ENCODE peak calls at places on chromosome X, in nine cellular contexts. One of them, this sample, is unnamed.
A peak's percentile ranks its signal among the peaks of the same experiment; 100 is the strongest.

GRCh38 chrX:119228506-119229290 is 7.4 kb upstream of the PGRMC1 start:
- DNase-seq in stimulated activated CD4-positive, alpha-beta T cell treated with anti-CD3 and anti-CD28 coated beads, Interleukin-2, amount 100 ng/mL, for 4 hours: no peak
- DNase-seq in activated T-cell treated with anti-CD3 and anti-CD28 coated beads, Interleukin-2, amount 50 U/mL, for 72 hours: no peak
- DNase-seq in stimulated activated CD8-positive, alpha-beta memory T cell treated with anti-CD3 and anti-CD28 coated beads, Interleukin-12 subunit alpha, Interleukin-12 subunit beta, amount 100 ng/mL, for 4 hours: no peak
- DNase-seq in Caki2: peak; percentile 56
- DNase-seq in NCI-H1694: no peak
- DNase-seq in lower leg skin: no peak
- DNase-seq in GM19239: no peak
- DNase-seq in RWPE1: peak; percentile 28
- DNase-seq in this sample: no peak

GRCh38 chrX:519741-520140 is 110.8 kb upstream of the SHOX start:
- DNase-seq in stimulated activated CD4-positive, alpha-beta T cell treated with anti-CD3 and anti-CD28 coated beads, Interleukin-2, amount 100 ng/mL, for 4 hours: no peak
- DNase-seq in activated T-cell treated with anti-CD3 and anti-CD28 coated beads, Interleukin-2, amount 50 U/mL, for 72 hours: no peak
- DNase-seq in stimulated activated CD8-positive, alpha-beta memory T cell treated with anti-CD3 and anti-CD28 coated beads, Interleukin-12 subunit alpha, Interleukin-12 subunit beta, amount 100 ng/mL, for 4 hours: no peak
- DNase-seq in Caki2: no peak
- DNase-seq in NCI-H1694: no peak
- DNase-seq in lower leg skin: no peak
- DNase-seq in GM19239: no peak
- DNase-seq in RWPE1: no peak
- DNase-seq in this sample: no peak

GRCh38 chrX:18873189-18873791 is 110.6 kb downstream of the PHKA2 start:
- DNase-seq in stimulated activated CD4-positive, alpha-beta T cell treated with anti-CD3 and anti-CD28 coated beads, Interleukin-2, amount 100 ng/mL, for 4 hours: no peak
- DNase-seq in activated T-cell treated with anti-CD3 and anti-CD28 coated beads, Interleukin-2, amount 50 U/mL, for 72 hours: no peak
- DNase-seq in stimulated activated CD8-positive, alpha-beta memory T cell treated with anti-CD3 and anti-CD28 coated beads, Interleukin-12 subunit alpha, Interleukin-12 subunit beta, amount 100 ng/mL, for 4 hours: no peak
- DNase-seq in Caki2: peak; percentile 21
- DNase-seq in NCI-H1694: no peak
- DNase-seq in lower leg skin: no peak
- DNase-seq in GM19239: no peak
- DNase-seq in RWPE1: peak; percentile 56
- DNase-seq in this sample: no peak

GRCh38 chrX:71550578-71550977 is 17.7 kb downstream of the OGT start:
- DNase-seq in stimulated activated CD4-positive, alpha-beta T cell treated with anti-CD3 and anti-CD28 coated beads, Interleukin-2, amount 100 ng/mL, for 4 hours: no peak
- DNase-seq in activated T-cell treated with anti-CD3 and anti-CD28 coated beads, Interleukin-2, amount 50 U/mL, for 72 hours: no peak
- DNase-seq in stimulated activated CD8-positive, alpha-beta memory T cell treated with anti-CD3 and anti-CD28 coated beads, Interleukin-12 subunit alpha, Interleukin-12 subunit beta, amount 100 ng/mL, for 4 hours: no peak
- DNase-seq in Caki2: no peak
- DNase-seq in NCI-H1694: no peak
- DNase-seq in lower leg skin: no peak
- DNase-seq in GM19239: no peak
- DNase-seq in RWPE1: no peak
- DNase-seq in this sample: no peak

GRCh38 chrX:10109695-10110094 is 47.1 kb upstream of the CLCN4 start:
- DNase-seq in stimulated activated CD4-positive, alpha-beta T cell treated with anti-CD3 and anti-CD28 coated beads, Interleukin-2, amount 100 ng/mL, for 4 hours: no peak
- DNase-seq in activated T-cell treated with anti-CD3 and anti-CD28 coated beads, Interleukin-2, amount 50 U/mL, for 72 hours: no peak
- DNase-seq in stimulated activated CD8-positive, alpha-beta memory T cell treated with anti-CD3 and anti-CD28 coated beads, Interleukin-12 subunit alpha, Interleukin-12 subunit beta, amount 100 ng/mL, for 4 hours: no peak
- DNase-seq in Caki2: no peak
- DNase-seq in NCI-H1694: no peak
- DNase-seq in lower leg skin: no peak
- DNase-seq in GM19239: no peak
- DNase-seq in RWPE1: no peak
- DNase-seq in this sample: no peak

GRCh38 chrX:39955621-39956020 is 142.1 kb downstream of the BCOR start:
- DNase-seq in stimulated activated CD4-positive, alpha-beta T cell treated with anti-CD3 and anti-CD28 coated beads, Interleukin-2, amount 100 ng/mL, for 4 hours: no peak
- DNase-seq in activated T-cell treated with anti-CD3 and anti-CD28 coated beads, Interleukin-2, amount 50 U/mL, for 72 hours: no peak
- DNase-seq in stimulated activated CD8-positive, alpha-beta memory T cell treated with anti-CD3 and anti-CD28 coated beads, Interleukin-12 subunit alpha, Interleukin-12 subunit beta, amount 100 ng/mL, for 4 hours: no peak
- DNase-seq in Caki2: no peak
- DNase-seq in NCI-H1694: no peak
- DNase-seq in lower leg skin: no peak
- DNase-seq in GM19239: no peak
- DNase-seq in RWPE1: no peak
- DNase-seq in this sample: no peak

GRCh38 chrX:14672611-14673172 is 143.4 kb downstream of the GLRA2 start:
- DNase-seq in stimulated activated CD4-positive, alpha-beta T cell treated with anti-CD3 and anti-CD28 coated beads, Interleukin-2, amount 100 ng/mL, for 4 hours: no peak
- DNase-seq in activated T-cell treated with anti-CD3 and anti-CD28 coated beads, Interleukin-2, amount 50 U/mL, for 72 hours: no peak
- DNase-seq in stimulated activated CD8-positive, alpha-beta memory T cell treated with anti-CD3 and anti-CD28 coated beads, Interleukin-12 subunit alpha, Interleukin-12 subunit beta, amount 100 ng/mL, for 4 hours: no peak
- DNase-seq in Caki2: peak; percentile 66
- DNase-seq in NCI-H1694: no peak
- DNase-seq in lower leg skin: no peak
- DNase-seq in GM19239: no peak
- DNase-seq in RWPE1: no peak
- DNase-seq in this sample: no peak

GRCh38 chrX:33252306-33252825 is 41.0 kb upstream of the DMD start:
- DNase-seq in stimulated activated CD4-positive, alpha-beta T cell treated with anti-CD3 and anti-CD28 coated beads, Interleukin-2, amount 100 ng/mL, for 4 hours: no peak
- DNase-seq in activated T-cell treated with anti-CD3 and anti-CD28 coated beads, Interleukin-2, amount 50 U/mL, for 72 hours: no peak
- DNase-seq in stimulated activated CD8-positive, alpha-beta memory T cell treated with anti-CD3 and anti-CD28 coated beads, Interleukin-12 subunit alpha, Interleukin-12 subunit beta, amount 100 ng/mL, for 4 hours: no peak
- DNase-seq in Caki2: no peak
- DNase-seq in NCI-H1694: no peak
- DNase-seq in lower leg skin: no peak
- DNase-seq in GM19239: no peak
- DNase-seq in RWPE1: no peak
- DNase-seq in this sample: no peak

GRCh38 chrX:22486326-22486725 is 213.6 kb downstream of the CBLL2 start:
- DNase-seq in stimulated activated CD4-positive, alpha-beta T cell treated with anti-CD3 and anti-CD28 coated beads, Interleukin-2, amount 100 ng/mL, for 4 hours: no peak
- DNase-seq in activated T-cell treated with anti-CD3 and anti-CD28 coated beads, Interleukin-2, amount 50 U/mL, for 72 hours: no peak
- DNase-seq in stimulated activated CD8-positive, alpha-beta memory T cell treated with anti-CD3 and anti-CD28 coated beads, Interleukin-12 subunit alpha, Interleukin-12 subunit beta, amount 100 ng/mL, for 4 hours: no peak
- DNase-seq in Caki2: peak; percentile 69
- DNase-seq in NCI-H1694: no peak
- DNase-seq in lower leg skin: no peak
- DNase-seq in GM19239: no peak
- DNase-seq in RWPE1: no peak
- DNase-seq in this sample: no peak

GRCh38 chrX:11105080-11105479 is 6.1 kb upstream of the HCCS start:
- DNase-seq in stimulated activated CD4-positive, alpha-beta T cell treated with anti-CD3 and anti-CD28 coated beads, Interleukin-2, amount 100 ng/mL, for 4 hours: no peak
- DNase-seq in activated T-cell treated with anti-CD3 and anti-CD28 coated beads, Interleukin-2, amount 50 U/mL, for 72 hours: no peak
- DNase-seq in stimulated activated CD8-positive, alpha-beta memory T cell treated with anti-CD3 and anti-CD28 coated beads, Interleukin-12 subunit alpha, Interleukin-12 subunit beta, amount 100 ng/mL, for 4 hours: no peak
- DNase-seq in Caki2: no peak
- DNase-seq in NCI-H1694: no peak
- DNase-seq in lower leg skin: no peak
- DNase-seq in GM19239: no peak
- DNase-seq in RWPE1: peak; percentile 56
- DNase-seq in this sample: no peak

GRCh38 chrX:9614016-9614415 is 149.2 kb downstream of the TBL1X start:
- DNase-seq in stimulated activated CD4-positive, alpha-beta T cell treated with anti-CD3 and anti-CD28 coated beads, Interleukin-2, amount 100 ng/mL, for 4 hours: no peak
- DNase-seq in activated T-cell treated with anti-CD3 and anti-CD28 coated beads, Interleukin-2, amount 50 U/mL, for 72 hours: no peak
- DNase-seq in stimulated activated CD8-positive, alpha-beta memory T cell treated with anti-CD3 and anti-CD28 coated beads, Interleukin-12 subunit alpha, Interleukin-12 subunit beta, amount 100 ng/mL, for 4 hours: no peak
- DNase-seq in Caki2: peak; percentile 37
- DNase-seq in NCI-H1694: no peak
- DNase-seq in lower leg skin: no peak
- DNase-seq in GM19239: no peak
- DNase-seq in RWPE1: no peak
- DNase-seq in this sample: no peak

GRCh38 chrX:40150503-40150902 is 52.7 kb upstream of the BCOR start:
- DNase-seq in stimulated activated CD4-positive, alpha-beta T cell treated with anti-CD3 and anti-CD28 coated beads, Interleukin-2, amount 100 ng/mL, for 4 hours: no peak
- DNase-seq in activated T-cell treated with anti-CD3 and anti-CD28 coated beads, Interleukin-2, amount 50 U/mL, for 72 hours: no peak
- DNase-seq in stimulated activated CD8-positive, alpha-beta memory T cell treated with anti-CD3 and anti-CD28 coated beads, Interleukin-12 subunit alpha, Interleukin-12 subunit beta, amount 100 ng/mL, for 4 hours: no peak
- DNase-seq in Caki2: no peak
- DNase-seq in NCI-H1694: no peak
- DNase-seq in lower leg skin: no peak
- DNase-seq in GM19239: no peak
- DNase-seq in RWPE1: no peak
- DNase-seq in this sample: no peak

GRCh38 chrX:11380187-11380586 is 87.0 kb downstream of the AMELX start:
- DNase-seq in stimulated activated CD4-positive, alpha-beta T cell treated with anti-CD3 and anti-CD28 coated beads, Interleukin-2, amount 100 ng/mL, for 4 hours: no peak
- DNase-seq in activated T-cell treated with anti-CD3 and anti-CD28 coated beads, Interleukin-2, amount 50 U/mL, for 72 hours: no peak
- DNase-seq in stimulated activated CD8-positive, alpha-beta memory T cell treated with anti-CD3 and anti-CD28 coated beads, Interleukin-12 subunit alpha, Interleukin-12 subunit beta, amount 100 ng/mL, for 4 hours: no peak
- DNase-seq in Caki2: no peak
- DNase-seq in NCI-H1694: no peak
- DNase-seq in lower leg skin: peak; percentile 24
- DNase-seq in GM19239: no peak
- DNase-seq in RWPE1: no peak
- DNase-seq in this sample: no peak

GRCh38 chrX:15739886-15740285 is 1.8 kb downstream of the CA5B start:
- DNase-seq in stimulated activated CD4-positive, alpha-beta T cell treated with anti-CD3 and anti-CD28 coated beads, Interleukin-2, amount 100 ng/mL, for 4 hours: no peak
- DNase-seq in activated T-cell treated with anti-CD3 and anti-CD28 coated beads, Interleukin-2, amount 50 U/mL, for 72 hours: no peak
- DNase-seq in stimulated activated CD8-positive, alpha-beta memory T cell treated with anti-CD3 and anti-CD28 coated beads, Interleukin-12 subunit alpha, Interleukin-12 subunit beta, amount 100 ng/mL, for 4 hours: no peak
- DNase-seq in Caki2: no peak
- DNase-seq in NCI-H1694: no peak
- DNase-seq in lower leg skin: no peak
- DNase-seq in GM19239: no peak
- DNase-seq in RWPE1: peak; percentile 1
- DNase-seq in this sample: no peak

GRCh38 chrX:97820170-97820569 is 936.5 kb downstream of the RPA4 start:
- DNase-seq in stimulated activated CD4-positive, alpha-beta T cell treated with anti-CD3 and anti-CD28 coated beads, Interleukin-2, amount 100 ng/mL, for 4 hours: no peak
- DNase-seq in activated T-cell treated with anti-CD3 and anti-CD28 coated beads, Interleukin-2, amount 50 U/mL, for 72 hours: no peak
- DNase-seq in stimulated activated CD8-positive, alpha-beta memory T cell treated with anti-CD3 and anti-CD28 coated beads, Interleukin-12 subunit alpha, Interleukin-12 subunit beta, amount 100 ng/mL, for 4 hours: no peak
- DNase-seq in Caki2: no peak
- DNase-seq in NCI-H1694: no peak
- DNase-seq in lower leg skin: no peak
- DNase-seq in GM19239: no peak
- DNase-seq in RWPE1: no peak
- DNase-seq in this sample: no peak

GRCh38 chrX:71536285-71536684 is 3.4 kb downstream of the OGT start:
- DNase-seq in stimulated activated CD4-positive, alpha-beta T cell treated with anti-CD3 and anti-CD28 coated beads, Interleukin-2, amount 100 ng/mL, for 4 hours: no peak
- DNase-seq in activated T-cell treated with anti-CD3 and anti-CD28 coated beads, Interleukin-2, amount 50 U/mL, for 72 hours: peak; percentile 55
- DNase-seq in stimulated activated CD8-positive, alpha-beta memory T cell treated with anti-CD3 and anti-CD28 coated beads, Interleukin-12 subunit alpha, Interleukin-12 subunit beta, amount 100 ng/mL, for 4 hours: no peak
- DNase-seq in Caki2: no peak
- DNase-seq in NCI-H1694: peak; percentile 35
- DNase-seq in lower leg skin: no peak
- DNase-seq in GM19239: no peak
- DNase-seq in RWPE1: no peak
- DNase-seq in this sample: no peak

GRCh38 chrX:31266172-31267076 is 194.6 kb upstream of the FTHL17 start:
- DNase-seq in stimulated activated CD4-positive, alpha-beta T cell treated with anti-CD3 and anti-CD28 coated beads, Interleukin-2, amount 100 ng/mL, for 4 hours: no peak
- DNase-seq in activated T-cell treated with anti-CD3 and anti-CD28 coated beads, Interleukin-2, amount 50 U/mL, for 72 hours: peak; percentile 27
- DNase-seq in stimulated activated CD8-positive, alpha-beta memory T cell treated with anti-CD3 and anti-CD28 coated beads, Interleukin-12 subunit alpha, Interleukin-12 subunit beta, amount 100 ng/mL, for 4 hours: no peak
- DNase-seq in Caki2: peak; percentile 42
- DNase-seq in NCI-H1694: no peak
- DNase-seq in lower leg skin: peak; percentile 14
- DNase-seq in GM19239: peak; percentile 32
- DNase-seq in RWPE1: peak; percentile 50
- DNase-seq in this sample: peak; percentile 53

GRCh38 chrX:74426071-74426470 is 4.8 kb downstream of the SLC16A2 start:
- DNase-seq in stimulated activated CD4-positive, alpha-beta T cell treated with anti-CD3 and anti-CD28 coated beads, Interleukin-2, amount 100 ng/mL, for 4 hours: no peak
- DNase-seq in activated T-cell treated with anti-CD3 and anti-CD28 coated beads, Interleukin-2, amount 50 U/mL, for 72 hours: no peak
- DNase-seq in stimulated activated CD8-positive, alpha-beta memory T cell treated with anti-CD3 and anti-CD28 coated beads, Interleukin-12 subunit alpha, Interleukin-12 subunit beta, amount 100 ng/mL, for 4 hours: no peak
- DNase-seq in Caki2: no peak
- DNase-seq in NCI-H1694: no peak
- DNase-seq in lower leg skin: no peak
- DNase-seq in GM19239: no peak
- DNase-seq in RWPE1: no peak
- DNase-seq in this sample: no peak

GRCh38 chrX:72308566-72309296 is 3.0 kb upstream of the CITED1 start:
- DNase-seq in stimulated activated CD4-positive, alpha-beta T cell treated with anti-CD3 and anti-CD28 coated beads, Interleukin-2, amount 100 ng/mL, for 4 hours: no peak
- DNase-seq in activated T-cell treated with anti-CD3 and anti-CD28 coated beads, Interleukin-2, amount 50 U/mL, for 72 hours: peak; percentile 38
- DNase-seq in stimulated activated CD8-positive, alpha-beta memory T cell treated with anti-CD3 and anti-CD28 coated beads, Interleukin-12 subunit alpha, Interleukin-12 subunit beta, amount 100 ng/mL, for 4 hours: no peak
- DNase-seq in Caki2: peak; percentile 33
- DNase-seq in NCI-H1694: peak; percentile 84
- DNase-seq in lower leg skin: peak; percentile 36
- DNase-seq in GM19239: no peak
- DNase-seq in RWPE1: peak; percentile 28
- DNase-seq in this sample: no peak

GRCh38 chrX:150730719-150731118 is 37.5 kb downstream of the MTMR1 start:
- DNase-seq in stimulated activated CD4-positive, alpha-beta T cell treated with anti-CD3 and anti-CD28 coated beads, Interleukin-2, amount 100 ng/mL, for 4 hours: no peak
- DNase-seq in activated T-cell treated with anti-CD3 and anti-CD28 coated beads, Interleukin-2, amount 50 U/mL, for 72 hours: no peak
- DNase-seq in stimulated activated CD8-positive, alpha-beta memory T cell treated with anti-CD3 and anti-CD28 coated beads, Interleukin-12 subunit alpha, Interleukin-12 subunit beta, amount 100 ng/mL, for 4 hours: no peak
- DNase-seq in Caki2: no peak
- DNase-seq in NCI-H1694: no peak
- DNase-seq in lower leg skin: no peak
- DNase-seq in GM19239: no peak
- DNase-seq in RWPE1: no peak
- DNase-seq in this sample: no peak

GRCh38 chrX:121558886-121559285 is 511.5 kb downstream of the GLUD2 start:
- DNase-seq in stimulated activated CD4-positive, alpha-beta T cell treated with anti-CD3 and anti-CD28 coated beads, Interleukin-2, amount 100 ng/mL, for 4 hours: no peak
- DNase-seq in activated T-cell treated with anti-CD3 and anti-CD28 coated beads, Interleukin-2, amount 50 U/mL, for 72 hours: no peak
- DNase-seq in stimulated activated CD8-positive, alpha-beta memory T cell treated with anti-CD3 and anti-CD28 coated beads, Interleukin-12 subunit alpha, Interleukin-12 subunit beta, amount 100 ng/mL, for 4 hours: no peak
- DNase-seq in Caki2: no peak
- DNase-seq in NCI-H1694: no peak
- DNase-seq in lower leg skin: no peak
- DNase-seq in GM19239: no peak
- DNase-seq in RWPE1: no peak
- DNase-seq in this sample: no peak

GRCh38 chrX:15072259-15072658 is 197.6 kb downstream of the ASB9 start:
- DNase-seq in stimulated activated CD4-positive, alpha-beta T cell treated with anti-CD3 and anti-CD28 coated beads, Interleukin-2, amount 100 ng/mL, for 4 hours: no peak
- DNase-seq in activated T-cell treated with anti-CD3 and anti-CD28 coated beads, Interleukin-2, amount 50 U/mL, for 72 hours: no peak
- DNase-seq in stimulated activated CD8-positive, alpha-beta memory T cell treated with anti-CD3 and anti-CD28 coated beads, Interleukin-12 subunit alpha, Interleukin-12 subunit beta, amount 100 ng/mL, for 4 hours: no peak
- DNase-seq in Caki2: no peak
- DNase-seq in NCI-H1694: no peak
- DNase-seq in lower leg skin: no peak
- DNase-seq in GM19239: no peak
- DNase-seq in RWPE1: no peak
- DNase-seq in this sample: no peak

GRCh38 chrX:130878350-130879341 is 24.4 kb downstream of the ENOX2 start:
- DNase-seq in stimulated activated CD4-positive, alpha-beta T cell treated with anti-CD3 and anti-CD28 coated beads, Interleukin-2, amount 100 ng/mL, for 4 hours: no peak
- DNase-seq in activated T-cell treated with anti-CD3 and anti-CD28 coated beads, Interleukin-2, amount 50 U/mL, for 72 hours: no peak
- DNase-seq in stimulated activated CD8-positive, alpha-beta memory T cell treated with anti-CD3 and anti-CD28 coated beads, Interleukin-12 subunit alpha, Interleukin-12 subunit beta, amount 100 ng/mL, for 4 hours: no peak
- DNase-seq in Caki2: peak; percentile 53
- DNase-seq in NCI-H1694: no peak
- DNase-seq in lower leg skin: no peak
- DNase-seq in GM19239: no peak
- DNase-seq in RWPE1: peak; percentile 45
- DNase-seq in this sample: no peak

GRCh38 chrX:130020661-130021324 is 38.4 kb downstream of the BCORL1 start:
- DNase-seq in stimulated activated CD4-positive, alpha-beta T cell treated with anti-CD3 and anti-CD28 coated beads, Interleukin-2, amount 100 ng/mL, for 4 hours: no peak
- DNase-seq in activated T-cell treated with anti-CD3 and anti-CD28 coated beads, Interleukin-2, amount 50 U/mL, for 72 hours: no peak
- DNase-seq in stimulated activated CD8-positive, alpha-beta memory T cell treated with anti-CD3 and anti-CD28 coated beads, Interleukin-12 subunit alpha, Interleukin-12 subunit beta, amount 100 ng/mL, for 4 hours: no peak
- DNase-seq in Caki2: no peak
- DNase-seq in NCI-H1694: no peak
- DNase-seq in lower leg skin: no peak
- DNase-seq in GM19239: no peak
- DNase-seq in RWPE1: no peak
- DNase-seq in this sample: no peak

This sample was measured in GM12891.